ENCODE peak calls at places on chromosome 11, in nine cellular contexts. Z is activated T-cell treated with anti-CD3 and anti-CD28 coated beads, Interleukin-2, amount 50 U/mL, for 4 hours; I is upper lobe of left lung; N is activated CD4-positive, alpha-beta T cell treated with anti-CD3 and anti-CD28 coated beads for 24 hours; O is EL; X is GM06990; B is Caco-2; V is NCI-H1092 treated with DMSO at 0.1 percent for 48 hours; E is frontal cortex. F is an unnamed sample.
A peak's percentile ranks its signal among the peaks of the same experiment; 100 is the strongest.

GRCh38 chr11:134562176-134562575 is 150.1 kb upstream of the B3GAT1 start:
- DNase-seq in I (no peak), X (no peak), V (no peak), B (peak; percentile 25), Z (no peak), O (no peak), E (no peak), N (no peak), F (no peak)

GRCh38 chr11:62727833-62728721 is at the start of gene TTC9C:
- DNase-seq in O (peak; percentile 99), I (peak; percentile 85), N (peak; percentile 77), V (peak; percentile 100), B (peak; percentile 97), Z (peak; percentile 77), X (peak; percentile 86), E (peak; percentile 84), F (peak; percentile 98)

GRCh38 chr11:28539239-28540025 is 431.2 kb downstream of the METTL15 start:
- DNase-seq in Z (no peak), V (no peak), E (no peak), I (no peak), N (no peak), O (no peak), X (no peak), B (no peak), F (no peak)

GRCh38 chr11:72088076-72088806 is 7.6 kb downstream of the LRRC51 start:
- DNase-seq in V (no peak), N (no peak), O (no peak), B (no peak), X (no peak), E (no peak), Z (no peak), I (no peak), F (no peak)

GRCh38 chr11:73640567-73640966 is 5.8 kb upstream of the PLEKHB1 start:
- DNase-seq in E (no peak), X (no peak), Z (no peak), I (no peak), B (no peak), N (no peak), O (no peak), V (no peak), F (no peak)

GRCh38 chr11:15685311-15685710 is 570.6 kb downstream of the INSC start:
- DNase-seq in I (no peak), O (no peak), V (no peak), X (no peak), B (no peak), E (no peak), Z (no peak), N (no peak), F (no peak)

GRCh38 chr11:6615882-6616585 is 3.2 kb downstream of the TPP1 start:
- DNase-seq in N (no peak), I (no peak), V (no peak), Z (no peak), X (no peak), O (peak; percentile 66), E (no peak), B (no peak), F (no peak)

GRCh38 chr11:92227954-92228935 is 3.6 kb downstream of the FAT3 start:
- DNase-seq in Z (no peak), I (no peak), O (peak; percentile 28), V (peak; percentile 37), E (no peak), B (no peak), N (no peak), X (no peak), F (no peak)

GRCh38 chr11:125990244-125990643 is 44.4 kb downstream of the VSIG10L2 start:
- DNase-seq in N (no peak), O (peak; percentile 1), V (peak; percentile 27), Z (no peak), I (no peak), X (no peak), E (no peak), B (no peak), F (no peak)

GRCh38 chr11:130726234-130726559 is 190.1 kb downstream of the SNX19 start:
- DNase-seq in O (peak; percentile 36), Z (no peak), I (peak; percentile 42), E (no peak), N (no peak), B (no peak), V (no peak), X (no peak), F (no peak)

GRCh38 chr11:118997627-118998387 is at the start of gene CENATAC:
- DNase-seq in V (peak; percentile 96), N (peak; percentile 94), I (peak; percentile 99), Z (peak; percentile 94), B (peak; percentile 98), O (peak; percentile 90), E (peak; percentile 95), X (peak; percentile 93), F (peak; percentile 85)

GRCh38 chr11:85826096-85826855 is 15.3 kb upstream of the SYTL2 start:
- DNase-seq in B (peak; percentile 78), I (no peak), N (no peak), V (peak; percentile 4), X (no peak), E (no peak), O (peak; percentile 54), Z (no peak), F (no peak)

GRCh38 chr11:87422566-87422965 is 384.8 kb downstream of the TMEM135 start:
- DNase-seq in O (peak; percentile 88), X (no peak), N (no peak), V (no peak), B (peak; percentile 51), I (no peak), E (no peak), Z (no peak), F (no peak)

GRCh38 chr11:122737951-122738693 is 82.6 kb downstream of the UBASH3B start:
- DNase-seq in E (no peak), V (no peak), X (no peak), I (no peak), N (no peak), O (peak; percentile 24), Z (no peak), B (no peak), F (no peak)

GRCh38 chr11:554428-554823 is 6.1 kb downstream of the LMNTD2 start:
- DNase-seq in V (no peak), I (no peak), N (no peak), O (no peak), Z (no peak), X (no peak), B (no peak), E (no peak), F (no peak)

GRCh38 chr11:110711776-110712642 is at the start of gene ARHGAP20:
- DNase-seq in B (peak; percentile 56), I (peak; percentile 96), N (peak; percentile 33), E (peak; percentile 78), X (peak; percentile 55), V (peak; percentile 85), O (peak; percentile 63), Z (peak; percentile 13), F (peak; percentile 42)

GRCh38 chr11:79484872-79485271 is 44.0 kb upstream of the TENM4 start:
- DNase-seq in Z (no peak), V (no peak), E (no peak), I (no peak), X (no peak), O (no peak), N (no peak), B (no peak), F (no peak)

GRCh38 chr11:87459351-87459750 is 421.6 kb downstream of the TMEM135 start:
- DNase-seq in N (no peak), V (no peak), Z (no peak), X (no peak), I (no peak), O (no peak), E (no peak), B (no peak), F (no peak)

GRCh38 chr11:22795914-22796313 is 33.7 kb downstream of the SVIP start:
- DNase-seq in N (no peak), Z (no peak), X (no peak), I (no peak), O (no peak), B (no peak), V (no peak), E (no peak), F (no peak)

GRCh38 chr11:96337541-96338530 is 5.2 kb downstream of the MAML2 start:
- DNase-seq in Z (peak; percentile 19), N (no peak), O (no peak), B (no peak), V (no peak), I (no peak), X (no peak), E (no peak), F (no peak)

GRCh38 chr11:62139526-62140301 is 15.9 kb downstream of the INCENP start:
- DNase-seq in B (peak; percentile 36), E (no peak), X (no peak), N (no peak), Z (no peak), O (no peak), V (no peak), I (no peak), F (no peak)

GRCh38 chr11:48047616-48048015 is 67.3 kb downstream of the PTPRJ start:
- DNase-seq in Z (no peak), N (no peak), X (peak; percentile 50), B (no peak), E (no peak), I (no peak), V (no peak), O (peak; percentile 65), F (no peak)

GRCh38 chr11:68051191-68052136 is 12.6 kb downstream of the TCIRG1 start:
- DNase-seq in X (no peak), N (no peak), Z (no peak), V (no peak), E (no peak), I (peak; percentile 49), B (no peak), O (no peak), F (no peak)

F was measured in C1 segment of cervical spinal cord.